ENCODE peak calls at places on chromosomes 4 and X, in six cellular contexts. O is HCT116, Z is astrocyte, Y is hepatocyte, Q is tibial nerve, I is AG10803. L is an unnamed sample.

GRCh38 chrX:13048265-13048664 is 3.8 kb upstream of the FAM9C start:
- DNase-seq in Y (no peak), I (no peak), Q (no peak), O (no peak), Z (no peak), L (no peak)

GRCh38 chrX:86133761-86134160 is 14.5 kb upstream of the DACH2 start:
- DNase-seq in Q (no peak), Z (no peak), O (no peak), Y (peak; percentile 32), I (peak; percentile 12), L (no peak)

GRCh38 chr4:85402371-85402770 is 72.6 kb upstream of the ARHGAP24 start:
- DNase-seq in O (no peak), Y (peak; percentile 24), I (peak; percentile 91), Z (peak; percentile 86), Q (no peak), L (peak; percentile 87)

GRCh38 chr4:7852568-7853185 is 87.0 kb downstream of the AFAP1 start:
- DNase-seq in I (no peak), Y (no peak), O (no peak), Q (peak; percentile 48), Z (peak; percentile 94), L (no peak)

GRCh38 chrX:112865464-112866025 is 24.9 kb upstream of the AMOT start:
- DNase-seq in I (no peak), Z (no peak), Q (no peak), Y (no peak), O (no peak), L (no peak)

GRCh38 chrX:87338510-87338909 is 179.1 kb upstream of the KLHL4 start:
- DNase-seq in Z (no peak), Q (no peak), I (no peak), Y (peak; percentile 34), O (no peak), L (peak; percentile 2)

GRCh38 chr4:53591372-53591892 is at the start of gene LNX1:
- DNase-seq in O (peak; percentile 79), Q (no peak), I (no peak), Y (peak; percentile 97), Z (no peak), L (no peak)

GRCh38 chr4:86976801-86977485 is 42.1 kb downstream of the AFF1 start:
- DNase-seq in Z (no peak), I (no peak), Q (no peak), O (no peak), Y (no peak), L (no peak)

GRCh38 chr4:184514121-184514988 is 40.0 kb upstream of the IRF2 start:
- DNase-seq in I (peak; percentile 88), Y (peak; percentile 61), O (no peak), Q (no peak), Z (peak; percentile 86), L (peak; percentile 22)

GRCh38 chr4:182913036-182913435 is 4.2 kb downstream of the DCTD start:
- DNase-seq in Y (no peak), O (no peak), I (no peak), Q (no peak), Z (no peak), L (no peak)

GRCh38 chrX:152902502-152902820 is 4.6 kb downstream of the ZNF185 start:
- DNase-seq in Y (no peak), O (no peak), I (no peak), Q (no peak), Z (no peak), L (no peak)

GRCh38 chr4:158578476-158578875 is 56.8 kb downstream of the RXFP1 start:
- DNase-seq in I (peak; percentile 29), O (peak; percentile 8), Z (peak; percentile 14), Q (no peak), Y (peak; percentile 30), L (no peak)

GRCh38 chr4:63020661-63021060 is 1388.6 kb downstream of the TECRL start:
- DNase-seq in Q (no peak), O (no peak), Z (no peak), Y (no peak), I (no peak), L (no peak)

GRCh38 chr4:82785248-82786003 is 13.2 kb downstream of the SCD5 start:
- DNase-seq in O (peak; percentile 69), Q (no peak), Y (no peak), I (peak; percentile 90), Z (peak; percentile 94), L (peak; percentile 37)

GRCh38 chr4:86934147-86934771 is 552 bp upstream of the AFF1 start:
- DNase-seq in I (no peak), Z (no peak), O (no peak), Y (no peak), Q (no peak), L (no peak)

GRCh38 chr4:102230194-102230593 is 115.1 kb downstream of the SLC39A8 start:
- DNase-seq in Z (no peak), O (no peak), Y (no peak), I (no peak), Q (no peak), L (no peak)

GRCh38 chrX:8726031-8726652 is 5.8 kb downstream of the ANOS1 start:
- DNase-seq in Y (no peak), Q (no peak), O (no peak), Z (peak; percentile 64), I (no peak), L (no peak)

GRCh38 chr4:107740950-107741701 is 21.1 kb upstream of the PAPSS1 start:
- DNase-seq in O (no peak), Y (peak; percentile 77), Z (peak; percentile 25), Q (peak; percentile 48), I (peak; percentile 64), L (no peak)

GRCh38 chr4:177573487-177573886 is 131.2 kb upstream of the AGA start:
- DNase-seq in Z (peak; percentile 92), O (peak; percentile 44), Q (no peak), Y (no peak), I (peak; percentile 70), L (peak; percentile 48)

GRCh38 chr4:3237711-3238560 is 11.0 kb upstream of the MSANTD1 start:
- DNase-seq in O (no peak), I (no peak), Q (no peak), Z (no peak), Y (no peak), L (no peak)

GRCh38 chrX:47200385-47201150 is 6.9 kb downstream of the UBA1 start:
- DNase-seq in O (no peak), Z (peak; percentile 76), I (peak; percentile 88), Q (peak; percentile 31), Y (peak; percentile 55), L (no peak)

GRCh38 chr4:127165971-127166370 is 466.8 kb upstream of the INTU start:
- DNase-seq in Q (no peak), Z (no peak), Y (no peak), I (peak; percentile 17), O (no peak), L (no peak)

GRCh38 chr4:140935259-140935658 is 179.1 kb upstream of the TBC1D9 start:
- DNase-seq in Q (no peak), Z (peak; percentile 61), Y (peak; percentile 8), O (no peak), I (peak; percentile 31), L (no peak)

GRCh38 chr4:2923141-2923551 is 40.1 kb downstream of the NOP14 start:
- DNase-seq in I (peak; percentile 54), Z (peak; percentile 51), Q (no peak), O (no peak), Y (no peak), L (peak; percentile 26)

GRCh38 chr4:82293304-82293703 is 80.5 kb downstream of the HNRNPD start:
- DNase-seq in Y (no peak), Z (no peak), Q (no peak), O (no peak), I (no peak), L (no peak)

GRCh38 chr4:1178300-1179088 is 6.1 kb upstream of the SPON2 start:
- DNase-seq in I (no peak), Z (no peak), Q (no peak), O (no peak), Y (no peak), L (no peak)

GRCh38 chrX:1537031-1537715 is at the start of gene P2RY8:
- DNase-seq in Z (no peak), I (peak; percentile 32), Y (peak; percentile 43), O (no peak), Q (peak; percentile 47), L (no peak)

DNA sequence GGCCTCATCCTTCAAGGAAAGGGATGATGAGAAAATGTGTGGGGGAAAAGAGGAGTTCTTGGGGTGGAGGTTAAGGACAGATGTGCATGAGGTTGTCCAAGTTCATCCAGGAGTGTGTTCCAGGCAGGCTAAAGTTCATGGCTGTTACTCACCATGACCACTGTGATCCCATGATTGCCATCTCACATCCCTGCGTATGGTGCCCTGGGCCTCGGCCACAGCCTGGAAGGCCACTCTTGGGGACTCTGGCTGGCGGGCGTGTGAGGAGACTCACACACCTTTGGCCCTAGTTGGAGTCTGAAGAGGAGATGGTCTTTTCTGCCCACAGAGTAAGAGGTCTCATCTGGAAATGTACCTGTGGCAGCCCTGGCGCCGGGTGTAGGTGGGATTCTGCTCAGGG is 7.4 kb upstream of the LOC101059915 start:
- DNase-seq in Q (no peak), Z (no peak), Y (no peak), I (no peak), O (no peak), L (no peak)
- TF ChIP-seq CTCF in Q (no peak), Z (no peak), Y (no peak), I (no peak), O (no peak), L (no peak)

GRCh38 chr4:122732329-122733026 is at the start of gene BBS12:
- DNase-seq in I (peak; percentile 99), Y (peak; percentile 99), Z (peak; percentile 98), Q (peak; percentile 99), O (peak; percentile 98), L (peak; percentile 95)
- TF ChIP-seq CTCF in I (peak; percentile 59), Y (peak; percentile 53), Z (peak; percentile 14), Q (peak; percentile 19), O (no peak), L (peak; percentile 48)

GRCh38 chr4:111631157-111631999 is 513.9 kb upstream of the FAM241A start:
- DNase-seq in Z (peak; percentile 6), I (peak; percentile 47), Y (peak; percentile 39), Q (no peak), O (peak; percentile 12), L (no peak)

GRCh38 chr4:111628437-111628836 is 516.8 kb upstream of the FAM241A start:
- DNase-seq in Q (no peak), Y (no peak), I (no peak), O (no peak), Z (peak; percentile 10), L (no peak)

GRCh38 chr4:111633663-111634266 is 511.5 kb upstream of the FAM241A start:
- DNase-seq in I (no peak), O (no peak), Y (no peak), Z (no peak), Q (no peak), L (no peak)

GRCh38 chr4:111632752-111633151 is 512.5 kb upstream of the FAM241A start:
- DNase-seq in I (peak; percentile 63), Z (peak; percentile 26), Y (no peak), Q (no peak), O (no peak), L (no peak)

DNA sequence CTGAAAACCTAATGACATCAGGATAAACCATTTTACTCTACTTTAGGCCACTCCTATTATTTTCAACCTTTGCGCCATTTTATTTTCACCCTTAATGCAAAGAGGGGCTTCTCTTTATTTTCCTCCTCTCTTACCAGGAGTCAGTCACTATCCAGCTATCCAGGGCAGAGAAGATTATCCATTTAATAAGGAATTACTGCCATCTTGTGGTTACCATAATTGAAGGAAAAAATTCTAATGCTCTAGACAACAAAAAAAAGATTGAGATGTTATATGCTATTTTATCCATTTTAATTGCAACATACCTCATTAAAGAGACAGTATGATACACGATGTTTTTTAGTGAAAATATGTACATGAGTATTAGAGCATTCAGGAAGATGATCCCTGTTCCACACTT is 514.5 kb upstream of the FAM241A start:
- DNase-seq in I (peak; percentile 52), Z (peak; percentile 11), Y (peak; percentile 48), O (peak; percentile 23), Q (no peak), L (no peak)
- TF ChIP-seq CTCF in I (peak; percentile 63), Z (peak; percentile 40), Y (peak; percentile 59), O (peak; percentile 59), Q (no peak), L (peak; percentile 51)

GRCh38 chr4:6681191-6681590 is 12.5 kb upstream of the S100P start:
- DNase-seq in I (no peak), O (no peak), Y (no peak), Z (no peak), Q (no peak), L (no peak)
- TF ChIP-seq CTCF in I (peak; percentile 11), O (peak; percentile 78), Y (no peak), Z (no peak), Q (no peak), L (no peak)

L was measured in epithelial cell of proximal tubule.